ENCODE peak calls at places on chromosomes 4 and X, in eight cellular contexts. I, Q, S, X, W, Y, M and U are unnamed samples. For H3K36me3, the result is how much of the 10 kb centered on the place peaks cover.

GRCh38 chr4:13218316-13218958 is 265.7 kb downstream of the RAB28 start:
- DNase-seq in I (peak), Q (no peak), S (no peak), X (no peak), W (no peak), Y (no peak), M (no peak), U (no peak)

GRCh38 chr4:92263575-92263974 is 40.2 kb upstream of the GRID2 start:
- DNase-seq in I (no peak), Q (no peak), S (no peak), X (no peak), W (no peak), Y (no peak), M (no peak), U (no peak)

GRCh38 chr4:40992472-40993298 is 221.7 kb downstream of the APBB2 start:
- DNase-seq in I (peak), Q (no peak), S (no peak), X (peak), W (no peak), Y (no peak), M (no peak), U (no peak)

GRCh38 chr4:41957634-41958033 is 22.4 kb downstream of the TMEM33 start:
- DNase-seq in I (no peak), Q (no peak), S (peak), X (peak), W (no peak), Y (no peak), M (no peak), U (no peak)

GRCh38 chrX:108439434-108439883 is at the start of gene COL4A5:
- DNase-seq in I (peak), Q (peak), S (peak), X (peak), W (peak), Y (peak), M (no peak), U (peak)

GRCh38 chrX:124594017-124594651 is 247.8 kb downstream of the SH2D1A start:
- DNase-seq in I (no peak), Q (no peak), S (peak), X (no peak), W (no peak), Y (no peak), M (no peak), U (no peak)

GRCh38 chrX:48474127-48474526 is 1.9 kb upstream of the FTSJ1 start:
- DNase-seq in I (no peak), Q (no peak), S (peak), X (peak), W (no peak), Y (no peak), M (no peak), U (no peak)

GRCh38 chrX:3526084-3526483 is 179.6 kb upstream of the MXRA5 start:
- DNase-seq in I (peak), Q (no peak), S (no peak), X (peak), W (no peak), Y (no peak), M (no peak), U (no peak)

GRCh38 chrX:151983186-151983585 is 8.7 kb upstream of the GABRE start:
- DNase-seq in I (no peak), Q (no peak), S (no peak), X (peak), W (no peak), Y (no peak), M (no peak), U (no peak)

GRCh38 chr4:5799406-5799805 is 88.4 kb downstream of the EVC start:
- DNase-seq in I (no peak), Q (no peak), S (no peak), X (no peak), W (no peak), Y (no peak), M (no peak), U (no peak)
- H3K36me3 ChIP-seq in I (under half), Q (half or more), S (under half), X (half or more), W (under half), Y (under half), M (under half), U (under half)

DNA sequence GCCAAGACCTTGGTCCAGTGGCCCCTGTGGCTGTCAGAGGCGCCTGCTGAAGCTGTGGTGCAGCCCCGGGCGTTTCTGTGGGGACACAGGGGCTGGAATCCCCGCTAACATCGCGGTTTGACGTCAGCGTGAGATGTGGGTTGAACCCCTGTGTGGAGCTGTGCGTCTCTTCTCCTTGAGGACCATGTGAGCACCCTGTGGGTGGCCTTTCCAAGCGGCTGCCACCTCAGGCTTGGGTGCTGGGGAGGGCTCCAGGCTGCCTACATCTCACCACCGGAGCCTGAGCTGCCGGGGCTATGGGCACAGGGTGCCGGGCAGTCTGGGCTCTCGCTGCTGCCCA is 27.7 kb downstream of the UVSSA start:
- DNase-seq in I (no peak), Q (no peak), S (no peak), X (no peak), W (peak), Y (no peak), M (no peak), U (peak)
- H3K36me3 ChIP-seq in I (under half), Q (half or more), S (under half), X (under half), W (under half), Y (under half), M (under half), U (under half)

DNA sequence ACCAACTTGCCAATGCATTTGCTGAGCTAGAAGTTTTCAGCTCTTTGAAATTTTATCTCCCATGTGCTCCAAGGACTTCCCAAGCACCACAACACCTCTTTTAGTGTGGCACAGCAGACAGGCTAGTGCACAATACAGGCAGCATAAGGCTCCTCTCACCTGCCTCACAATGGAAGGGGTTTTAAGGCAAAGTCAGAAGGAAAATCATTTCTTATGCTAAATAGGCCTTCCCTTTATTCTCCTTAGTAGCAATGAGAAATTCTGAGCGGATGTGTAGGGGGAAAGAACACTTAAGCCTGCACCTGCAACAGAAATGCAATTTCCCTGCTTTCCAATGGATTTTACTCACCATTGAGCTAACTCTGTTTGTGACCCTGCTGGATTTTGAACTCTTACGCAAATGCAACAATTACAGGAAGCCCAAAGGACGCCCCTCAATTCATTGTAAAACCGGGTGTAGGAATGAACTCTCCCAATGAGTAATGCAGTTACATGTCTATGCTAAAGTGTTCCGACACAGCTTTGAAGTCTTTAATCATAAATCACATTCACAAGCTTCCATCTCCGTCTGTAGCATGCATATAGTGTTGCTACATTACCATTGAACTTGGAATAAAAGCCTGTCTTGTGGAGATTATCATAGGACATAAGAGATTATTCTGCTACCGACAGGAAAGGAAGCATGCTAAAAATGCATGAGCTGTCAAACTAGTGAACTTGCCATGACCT is 1084.8 kb downstream of the RPA4 start:
- DNase-seq in I (no peak), Q (peak), S (no peak), X (no peak), W (no peak), Y (no peak), M (no peak), U (no peak)
- H3K36me3 ChIP-seq in I (under half), Q (under half), S (under half), X (under half), W (under half), Y (under half), M (under half), U (under half)

DNA sequence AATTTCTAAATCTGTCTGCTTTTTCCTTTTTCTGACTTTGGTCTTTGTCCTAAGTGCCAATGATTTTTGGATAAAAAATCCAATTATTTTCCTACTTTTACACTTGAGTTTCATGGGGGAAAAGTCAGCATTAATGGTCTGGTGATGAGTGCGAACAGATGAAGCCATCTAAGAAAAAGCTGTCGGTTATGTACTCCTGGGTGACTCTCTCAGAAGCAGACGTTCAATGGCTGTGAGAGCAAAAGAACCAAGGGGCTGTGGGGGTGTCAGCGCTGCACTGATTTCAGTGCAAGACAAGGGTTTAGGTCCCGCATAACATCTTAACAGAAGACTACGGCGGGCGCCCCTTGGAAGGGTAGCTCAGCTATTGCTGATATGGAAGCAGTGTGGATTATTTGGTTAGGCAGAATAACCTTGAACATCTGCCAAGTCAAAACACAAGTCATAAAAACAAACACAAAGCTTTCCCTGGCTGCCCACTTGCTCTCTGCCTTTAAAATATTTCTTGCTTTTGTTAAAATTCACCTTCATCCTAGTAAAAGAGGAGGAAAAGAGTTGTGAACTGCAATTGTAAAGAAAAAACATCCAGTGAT is 240.5 kb downstream of the MAML3 start:
- DNase-seq in I (peak), Q (no peak), S (no peak), X (peak), W (no peak), Y (no peak), M (no peak), U (no peak)
- H3K36me3 ChIP-seq in I (under half), Q (under half), S (under half), X (under half), W (under half), Y (under half), M (under half), U (under half)

DNA sequence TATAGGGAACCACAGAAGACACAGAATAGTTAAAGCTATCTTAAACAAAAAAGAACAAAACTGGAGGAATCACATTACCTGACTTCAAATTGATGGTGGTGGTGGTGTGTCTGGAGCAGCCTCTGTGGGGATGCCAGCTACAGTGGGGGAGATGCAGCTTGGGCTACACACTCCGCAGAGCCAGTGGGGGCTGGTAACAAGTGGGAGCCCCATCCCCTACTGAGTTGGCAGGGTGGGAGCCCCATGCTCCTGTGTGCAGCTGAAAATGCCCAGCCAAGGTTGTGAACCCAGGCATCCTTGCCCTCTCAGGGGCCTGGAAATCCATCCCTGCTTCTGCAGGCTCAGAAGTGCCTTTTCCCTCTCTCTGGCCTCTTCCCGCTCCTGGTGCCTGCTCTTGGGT is 38.8 kb downstream of the SH3BGRL start:
- DNase-seq in I (no peak), Q (no peak), S (no peak), X (no peak), W (no peak), Y (no peak), M (no peak), U (no peak)
- H3K36me3 ChIP-seq in I (under half), Q (under half), S (under half), X (under half), W (under half), Y (under half), M (under half), U (under half)

GRCh38 chr4:108078024-108078733 is 88.5 kb downstream of the HADH start:
- DNase-seq in I (peak), Q (no peak), S (no peak), X (no peak), W (no peak), Y (no peak), M (no peak), U (no peak)
- H3K36me3 ChIP-seq in I (under half), Q (under half), S (under half), X (under half), W (under half), Y (under half), M (half or more), U (under half)

GRCh38 chr4:89820005-89820404 is 17.0 kb downstream of the SNCA start:
- DNase-seq in I (no peak), Q (no peak), S (no peak), X (no peak), W (no peak), Y (no peak), M (no peak), U (no peak)
- H3K36me3 ChIP-seq in I (under half), Q (under half), S (under half), X (under half), W (under half), Y (under half), M (under half), U (under half)

GRCh38 chrX:42128587-42128986 is 205.2 kb upstream of the CASK start:
- DNase-seq in I (no peak), Q (no peak), S (no peak), X (no peak), W (no peak), Y (no peak), M (no peak), U (no peak)

GRCh38 chrX:42129541-42129940 is 206.2 kb upstream of the CASK start:
- DNase-seq in I (no peak), Q (no peak), S (no peak), X (no peak), W (no peak), Y (no peak), M (no peak), U (no peak)

GRCh38 chrX:42129022-42129421 is 205.7 kb upstream of the CASK start:
- DNase-seq in I (no peak), Q (no peak), S (no peak), X (no peak), W (no peak), Y (no peak), M (no peak), U (no peak)

GRCh38 chrX:42127563-42127962 is 204.2 kb upstream of the CASK start:
- DNase-seq in I (no peak), Q (no peak), S (no peak), X (no peak), W (no peak), Y (no peak), M (no peak), U (no peak)

GRCh38 chrX:42128020-42128419 is 204.7 kb upstream of the CASK start:
- DNase-seq in I (no peak), Q (no peak), S (no peak), X (no peak), W (no peak), Y (no peak), M (peak), U (no peak)
- H3K36me3 ChIP-seq in I (under half), Q (under half), S (under half), X (under half), W (under half), Y (under half), M (under half), U (under half)

GRCh38 chr4:77052352-77052751 is 23.4 kb downstream of the CCNI start:
- DNase-seq in I (no peak), Q (no peak), S (peak), X (peak), W (no peak), Y (peak), M (peak), U (peak)
- H3K36me3 ChIP-seq in I (half or more), Q (half or more), S (under half), X (half or more), W (half or more), Y (under half), M (half or more), U (under half)

DNA sequence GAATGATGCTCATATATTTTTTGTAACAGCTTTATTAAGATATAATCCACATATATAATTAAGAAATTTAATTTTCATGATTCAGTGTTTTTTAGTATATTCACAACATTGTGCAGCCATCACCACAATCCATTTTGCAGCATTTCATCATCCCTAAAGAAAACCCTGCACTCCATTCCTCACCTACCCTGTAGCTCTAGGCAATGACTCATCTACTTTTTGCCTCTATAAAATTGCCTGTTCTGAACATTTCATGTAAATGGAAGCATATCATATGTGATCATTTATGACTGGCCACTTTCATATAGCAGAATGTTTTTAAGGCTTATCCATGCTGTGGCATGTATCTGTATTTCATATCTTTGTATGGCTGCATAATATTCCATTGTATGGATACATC is 339.9 kb downstream of the MAPK10 start:
- DNase-seq in I (no peak), Q (no peak), S (no peak), X (no peak), W (no peak), Y (no peak), M (no peak), U (no peak)
- H3K36me3 ChIP-seq in I (under half), Q (under half), S (under half), X (under half), W (under half), Y (under half), M (under half), U (under half)